ENCODE peak calls at places on chromosomes 4 and X, in nine cellular contexts. L is mesothelial cell of epicardium, F is progenitor cell of endocrine pancreas, Z is COR-L47, U is astrocyte of the spinal cord, I is T-helper 2 cell, C is adrenal gland, W is NCI-H774, Q is T-helper 1 cell. S is an unnamed sample.

GRCh38 chr4:107989537-107990386 is at the start of gene HADH:
- DNase-seq in L (peak; percentile 88), U (peak; percentile 91), I (peak; percentile 87), Q (peak; percentile 89), F (peak; percentile 86), Z (peak; percentile 95), C (peak; percentile 96), W (peak; percentile 75), S (peak; percentile 85)

GRCh38 chr4:81688085-81688484 is 216.4 kb upstream of the RASGEF1B start:
- DNase-seq in U (no peak), W (no peak), F (no peak), C (no peak), L (no peak), Z (no peak), I (no peak), Q (no peak), S (no peak)

GRCh38 chrX:2819345-2820130 is 9.2 kb upstream of the GYG2 start:
- DNase-seq in Q (no peak), Z (no peak), U (peak; percentile 15), W (no peak), L (no peak), C (peak; percentile 21), F (no peak), I (no peak), S (no peak)

GRCh38 chrX:133776072-133776471 is 209.3 kb downstream of the GPC3 start:
- DNase-seq in Q (peak; percentile 20), F (no peak), I (peak; percentile 1), C (peak; percentile 14), U (no peak), W (no peak), Z (no peak), L (no peak), S (no peak)

GRCh38 chrX:45524296-45524695 is 323.6 kb upstream of the DIPK2B start:
- DNase-seq in U (peak; percentile 66), Z (no peak), I (no peak), L (no peak), W (no peak), Q (no peak), F (no peak), C (no peak), S (peak; percentile 17)

GRCh38 chr4:125952631-125953030 is 637.9 kb downstream of the FAT4 start:
- DNase-seq in Q (no peak), Z (no peak), U (no peak), F (no peak), I (no peak), W (no peak), L (no peak), C (no peak), S (no peak)

GRCh38 chr4:142331132-142331531 is 515.0 kb downstream of the INPP4B start:
- DNase-seq in C (peak; percentile 21), W (no peak), Q (no peak), F (no peak), I (no peak), U (no peak), Z (peak; percentile 13), L (no peak), S (peak; percentile 34)

GRCh38 chrX:19350831-19351447 is 7.2 kb downstream of the PDHA1 start:
- DNase-seq in C (no peak), F (no peak), L (no peak), W (no peak), Q (no peak), U (no peak), I (no peak), Z (no peak), S (no peak)

GRCh38 chr4:87067120-87067885 is 132.5 kb downstream of the AFF1 start:
- DNase-seq in U (no peak), Z (no peak), C (no peak), Q (no peak), L (no peak), F (no peak), W (no peak), I (no peak), S (no peak)

GRCh38 chr4:6916069-6916586 is 6.5 kb downstream of the TBC1D14 start:
- DNase-seq in Z (no peak), Q (no peak), L (no peak), I (no peak), F (no peak), U (no peak), W (no peak), C (no peak), S (no peak)

GRCh38 chrX:153438522-153438921 is 7.3 kb downstream of the TREX2 start:
- DNase-seq in U (peak; percentile 18), C (no peak), W (peak; percentile 6), I (no peak), Z (no peak), F (no peak), L (no peak), Q (no peak), S (no peak)

GRCh38 chrX:31590581-31591113 is 518.8 kb upstream of the FTHL17 start:
- DNase-seq in U (peak; percentile 71), Q (no peak), I (no peak), Z (no peak), F (no peak), W (no peak), L (no peak), C (no peak), S (no peak)

GRCh38 chrX:71000139-71000538 is 68.0 kb downstream of the SNX12 start:
- DNase-seq in F (no peak), C (no peak), Z (no peak), L (no peak), U (no peak), Q (no peak), W (no peak), I (no peak), S (no peak)

GRCh38 chrX:122363112-122363511 is 821.0 kb upstream of the GRIA3 start:
- DNase-seq in C (no peak), L (no peak), F (no peak), I (no peak), W (no peak), Z (no peak), Q (no peak), U (no peak), S (peak; percentile 16)

GRCh38 chr4:103046416-103047290 is 27.1 kb upstream of the SLC9B1 start:
- DNase-seq in C (peak; percentile 41), Z (peak; percentile 21), W (no peak), U (peak; percentile 44), F (peak; percentile 10), L (no peak), I (no peak), Q (peak; percentile 16), S (no peak)

GRCh38 chr4:99946346-99947189 is at the start of gene DNAJB14:
- DNase-seq in I (peak; percentile 68), U (peak; percentile 76), F (peak; percentile 48), W (peak; percentile 33), L (peak; percentile 37), C (peak; percentile 74), Z (peak; percentile 52), Q (peak; percentile 74), S (peak; percentile 57)

GRCh38 chrX:35166023-35166422 is 223.4 kb downstream of the FAM47B start:
- DNase-seq in I (no peak), C (no peak), U (no peak), Q (no peak), W (no peak), F (no peak), L (no peak), Z (no peak), S (no peak)

GRCh38 chr4:101954975-101955678 is 164.6 kb downstream of the BANK1 start:
- DNase-seq in I (no peak), Z (no peak), W (no peak), L (no peak), U (no peak), Q (no peak), F (no peak), C (no peak), S (no peak)

GRCh38 chr4:189304179-189304578 is 636.5 kb upstream of the FRG1 start:
- DNase-seq in Z (no peak), I (no peak), U (no peak), Q (no peak), W (no peak), F (no peak), L (no peak), C (no peak), S (no peak)

GRCh38 chr4:177369372-177369771 is 59.7 kb downstream of the NEIL3 start:
- DNase-seq in L (no peak), F (no peak), C (no peak), Q (no peak), W (no peak), U (peak; percentile 66), I (no peak), Z (no peak), S (no peak)

GRCh38 chr4:3703677-3704521 is 62.3 kb upstream of the ADRA2C start:
- DNase-seq in F (no peak), U (no peak), L (no peak), I (no peak), Q (no peak), W (no peak), C (no peak), Z (peak; percentile 56), S (no peak)

GRCh38 chr4:185421366-185422124 is 4.2 kb downstream of the UFSP2 start:
- DNase-seq in C (no peak), Z (no peak), I (no peak), U (peak; percentile 62), W (no peak), F (no peak), L (no peak), Q (no peak), S (no peak)

GRCh38 chr4:80619070-80619674 is 283.6 kb downstream of the CFAP299 start:
- DNase-seq in L (no peak), Q (no peak), W (no peak), F (no peak), Z (no peak), C (no peak), I (no peak), U (no peak), S (no peak)

GRCh38 chr4:37890501-37891220 is at the start of gene TBC1D1:
- DNase-seq in Z (peak; percentile 58), C (peak; percentile 75), Q (peak; percentile 16), L (no peak), I (peak; percentile 18), F (peak; percentile 19), W (peak; percentile 55), U (no peak), S (peak; percentile 55)

GRCh38 chr4:139603576-139604387 is 47.8 kb upstream of the SETD7 start:
- DNase-seq in W (no peak), Q (peak; percentile 23), L (no peak), Z (peak; percentile 35), F (peak; percentile 26), I (no peak), C (no peak), U (peak; percentile 60), S (peak; percentile 28)

GRCh38 chr4:89024051-89024675 is 32.8 kb downstream of the FAM13A start:
- DNase-seq in U (peak; percentile 78), I (no peak), W (peak; percentile 8), L (no peak), C (peak; percentile 45), Q (peak; percentile 63), F (peak; percentile 25), Z (peak; percentile 70), S (peak; percentile 76)

GRCh38 chr4:101357751-101358150 is 10.4 kb upstream of the PPP3CA start:
- DNase-seq in Q (no peak), I (no peak), C (no peak), F (no peak), U (no peak), W (no peak), Z (no peak), L (no peak), S (no peak)

GRCh38 chr4:128810331-128810870 is 901 bp downstream of the JADE1 start:
- DNase-seq in U (no peak), L (no peak), F (no peak), W (peak; percentile 10), I (no peak), Z (peak; percentile 29), C (peak; percentile 66), Q (peak; percentile 18), S (peak; percentile 42)

GRCh38 chr4:94757192-94758140 is at the start of gene BMPR1B:
- DNase-seq in U (peak; percentile 76), F (peak; percentile 39), L (peak; percentile 20), C (no peak), Q (no peak), W (no peak), Z (peak; percentile 19), I (no peak), S (no peak)